ENCODE peak calls at places on chromosome 11, in seven cellular contexts. T is IMR-90, Z is Panc1, E is astrocyte of the cerebellum, R is thoracic aorta, X is left ventricle myocardium inferior, K is stomach. H is an unnamed sample.

GRCh38 chr11:39236916-39237315 is 2222.5 kb downstream of the LRRC4C start:
- DNase-seq in R (no peak), T (no peak), K (no peak), E (no peak), X (no peak), Z (no peak), H (no peak)

GRCh38 chr11:59542142-59542810 is 30.9 kb downstream of the OR4D9 start:
- DNase-seq in X (no peak), E (no peak), K (no peak), R (no peak), T (no peak), Z (no peak), H (no peak)

GRCh38 chr11:91421586-91421985 is 803.0 kb upstream of the FAT3 start:
- DNase-seq in X (no peak), Z (no peak), T (no peak), R (no peak), E (no peak), K (no peak), H (no peak)

GRCh38 chr11:77198440-77198849 is 70.4 kb downstream of the MYO7A start:
- DNase-seq in Z (no peak), K (no peak), R (no peak), E (no peak), X (no peak), T (peak), H (no peak)

GRCh38 chr11:60485987-60486386 is 6.6 kb upstream of the MS4A12 start:
- DNase-seq in T (no peak), R (no peak), Z (peak), K (peak), E (no peak), X (no peak), H (no peak)

GRCh38 chr11:41246399-41246745 is 213.1 kb downstream of the LRRC4C start:
- DNase-seq in K (no peak), Z (no peak), R (no peak), X (no peak), E (no peak), T (no peak), H (peak)

GRCh38 chr11:94199367-94200130 is 70.9 kb downstream of the PANX1 start:
- DNase-seq in T (peak), R (no peak), Z (no peak), X (no peak), K (no peak), E (no peak), H (no peak)

GRCh38 chr11:122786896-122787295 is 51.4 kb upstream of the CRTAM start:
- DNase-seq in X (no peak), T (no peak), Z (no peak), E (no peak), R (no peak), K (no peak), H (no peak)

GRCh38 chr11:74952752-74953151 is 3.7 kb downstream of the SPCS2 start:
- DNase-seq in X (no peak), R (no peak), T (no peak), Z (no peak), E (no peak), K (no peak), H (no peak)

GRCh38 chr11:62553839-62554361 is 7.3 kb upstream of the AHNAK start:
- DNase-seq in Z (peak), T (peak), R (no peak), K (no peak), E (no peak), X (no peak), H (no peak)

GRCh38 chr11:84914511-84914910 is 712.6 kb downstream of the DLG2 start:
- DNase-seq in R (no peak), X (no peak), T (no peak), E (no peak), K (no peak), Z (no peak), H (no peak)

GRCh38 chr11:72932132-72932570 is 117.9 kb downstream of the ATG16L2 start:
- DNase-seq in E (peak), T (peak), R (no peak), K (no peak), Z (no peak), X (no peak), H (no peak)

GRCh38 chr11:111733655-111734088 is 32.5 kb downstream of the PPP2R1B start:
- DNase-seq in R (no peak), K (no peak), E (no peak), Z (no peak), X (no peak), T (no peak), H (no peak)

GRCh38 chr11:118634435-118635236 is 27.2 kb downstream of the PHLDB1 start:
- DNase-seq in K (peak), T (peak), Z (no peak), E (peak), R (no peak), X (peak), H (peak)

GRCh38 chr11:2987881-2988280 is 4.2 kb downstream of the NAP1L4 start:
- DNase-seq in K (no peak), T (no peak), E (no peak), R (no peak), X (no peak), Z (no peak), H (no peak)

GRCh38 chr11:13963949-13964770 is 1.6 kb downstream of the SPON1 start:
- DNase-seq in R (no peak), X (peak), K (no peak), Z (no peak), T (no peak), E (no peak), H (peak)

GRCh38 chr11:13966486-13966885 is 4.0 kb downstream of the SPON1 start:
- DNase-seq in E (no peak), K (no peak), R (no peak), X (no peak), Z (no peak), T (no peak), H (no peak)

GRCh38 chr11:13963169-13963948 is 836 bp downstream of the SPON1 start:
- DNase-seq in R (no peak), Z (no peak), K (no peak), X (peak), T (peak), E (no peak), H (no peak)

GRCh38 chr11:13964771-13965074 is 2.2 kb downstream of the SPON1 start:
- DNase-seq in E (no peak), Z (no peak), T (no peak), R (no peak), X (no peak), K (no peak), H (no peak)

DNA sequence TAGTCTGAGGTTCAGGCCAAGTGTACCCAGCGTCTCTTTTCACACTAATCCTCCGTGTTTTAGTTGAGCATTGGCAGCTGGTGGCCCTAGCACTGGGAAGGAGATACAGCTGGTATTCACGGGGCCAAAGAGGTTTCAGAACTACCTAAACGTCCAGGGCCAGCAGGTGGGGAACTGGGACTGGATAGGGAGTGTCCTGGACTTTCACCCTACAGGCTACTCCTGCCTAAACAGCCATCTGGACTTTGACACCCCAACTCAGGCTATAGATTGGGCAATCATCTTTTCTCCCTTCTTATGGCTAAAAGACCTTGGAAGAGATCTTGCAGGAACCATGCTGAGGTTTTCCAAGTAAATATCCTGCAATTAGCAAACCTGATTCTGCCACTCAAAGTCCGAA is 2.8 kb downstream of the SPON1 start:
- DNase-seq in T (no peak), R (no peak), X (no peak), E (no peak), Z (no peak), K (peak), H (no peak)
- TF ChIP-seq CTCF in T (no peak), R (no peak), X (no peak), E (no peak), Z (no peak), K (no peak), H (no peak)

DNA sequence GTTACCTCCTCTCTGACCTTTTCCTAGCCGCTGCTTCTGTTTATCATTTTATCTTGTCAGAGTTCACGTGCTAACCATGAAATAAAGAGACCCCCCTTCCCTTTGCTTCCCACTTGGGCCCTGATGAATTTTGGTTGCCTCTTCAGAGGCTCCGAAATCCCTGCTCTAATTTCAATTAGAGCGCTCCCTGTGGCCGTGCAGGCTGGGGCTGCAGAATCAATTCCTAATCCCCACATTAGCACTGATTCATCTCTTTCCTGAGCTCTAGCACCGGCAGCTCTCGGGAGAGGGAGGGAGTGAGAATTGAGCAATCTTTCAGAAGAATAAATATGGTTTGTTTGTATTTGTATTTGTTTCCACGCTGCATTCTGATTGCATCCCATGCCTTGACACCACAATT is 76.9 kb downstream of the NTM start:
- DNase-seq in T (no peak), R (no peak), K (no peak), E (no peak), Z (no peak), X (no peak), H (no peak)
- TF ChIP-seq CTCF in T (no peak), R (no peak), K (no peak), E (no peak), Z (no peak), X (no peak), H (no peak)

DNA sequence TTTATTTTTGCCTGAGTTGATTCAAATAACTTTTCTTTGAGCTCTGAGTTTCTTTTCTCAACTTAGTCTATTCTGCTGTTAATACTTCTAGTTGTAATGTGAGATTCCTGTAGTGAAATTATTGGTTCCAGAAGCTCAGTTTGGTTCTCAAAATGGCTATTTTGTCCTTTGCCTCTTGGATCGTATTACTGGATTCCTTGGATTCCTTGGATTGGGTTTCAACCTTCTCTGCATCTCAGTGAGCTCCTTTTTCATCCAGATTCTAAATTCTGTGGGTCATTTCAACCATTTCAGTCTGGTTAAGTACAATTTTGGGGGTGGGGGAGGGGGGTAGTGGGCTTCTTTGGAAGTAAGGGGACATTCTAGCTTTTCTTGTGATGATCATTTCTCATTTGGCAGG is 341.1 kb upstream of the CNTN5 start:
- DNase-seq in E (no peak), K (no peak), X (no peak), R (no peak), T (no peak), Z (no peak), H (no peak)
- TF ChIP-seq CTCF in E (no peak), K (no peak), X (no peak), R (no peak), T (no peak), Z (no peak), H (no peak)

DNA sequence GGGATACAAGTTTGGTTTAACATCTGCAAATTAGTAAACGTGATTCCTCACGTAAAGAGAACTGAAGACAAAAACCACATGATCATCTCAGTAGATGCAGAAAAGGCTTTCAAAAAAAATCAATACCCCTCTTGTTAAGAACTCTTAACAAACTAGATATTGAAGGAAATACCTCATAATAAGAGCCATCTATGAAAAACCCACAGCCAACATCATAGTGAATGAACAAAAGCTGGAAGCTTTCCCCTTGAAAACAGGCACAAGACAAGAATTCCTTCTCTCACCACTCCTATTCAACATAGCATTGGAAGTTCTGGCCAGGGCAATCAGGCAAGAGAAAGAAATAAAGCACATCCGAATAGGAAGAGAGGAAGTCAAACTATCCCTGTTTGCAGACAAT is 160.5 kb downstream of the CSNK2A3 start:
- DNase-seq in K (no peak), T (no peak), Z (no peak), R (no peak), X (no peak), E (no peak), H (no peak)
- TF ChIP-seq CTCF in K (no peak), T (no peak), Z (no peak), R (no peak), X (no peak), E (no peak), H (no peak)

GRCh38 chr11:105456950-105457349 is 152.9 kb upstream of the GRIA4 start:
- DNase-seq in E (no peak), R (no peak), Z (no peak), X (no peak), K (no peak), T (no peak), H (no peak)
- TF ChIP-seq CTCF in E (no peak), R (no peak), Z (peak), X (no peak), K (no peak), T (no peak), H (no peak)

GRCh38 chr11:6603287-6604080 is at the start of the genes ILK and RRP8:
- DNase-seq in X (peak), E (peak), Z (no peak), R (peak), K (peak), T (peak), H (peak)
- TF ChIP-seq CTCF in X (peak), E (peak), Z (no peak), R (no peak), K (no peak), T (peak), H (no peak)

GRCh38 chr11:125869526-125869925 is 17.9 kb upstream of the HYLS1 start:
- DNase-seq in E (no peak), Z (no peak), T (no peak), R (no peak), X (no peak), K (no peak), H (no peak)

GRCh38 chr11:125874556-125875124 is 12.8 kb upstream of the HYLS1 start:
- DNase-seq in E (peak), K (peak), X (peak), T (peak), R (no peak), Z (peak), H (no peak)

GRCh38 chr11:125873881-125874555 is 13.4 kb upstream of the HYLS1 start:
- DNase-seq in X (no peak), K (no peak), T (no peak), E (no peak), Z (no peak), R (no peak), H (no peak)

GRCh38 chr11:125872138-125872491 is 15.4 kb upstream of the HYLS1 start:
- DNase-seq in Z (no peak), T (no peak), R (no peak), K (no peak), E (no peak), X (no peak), H (no peak)

DNA sequence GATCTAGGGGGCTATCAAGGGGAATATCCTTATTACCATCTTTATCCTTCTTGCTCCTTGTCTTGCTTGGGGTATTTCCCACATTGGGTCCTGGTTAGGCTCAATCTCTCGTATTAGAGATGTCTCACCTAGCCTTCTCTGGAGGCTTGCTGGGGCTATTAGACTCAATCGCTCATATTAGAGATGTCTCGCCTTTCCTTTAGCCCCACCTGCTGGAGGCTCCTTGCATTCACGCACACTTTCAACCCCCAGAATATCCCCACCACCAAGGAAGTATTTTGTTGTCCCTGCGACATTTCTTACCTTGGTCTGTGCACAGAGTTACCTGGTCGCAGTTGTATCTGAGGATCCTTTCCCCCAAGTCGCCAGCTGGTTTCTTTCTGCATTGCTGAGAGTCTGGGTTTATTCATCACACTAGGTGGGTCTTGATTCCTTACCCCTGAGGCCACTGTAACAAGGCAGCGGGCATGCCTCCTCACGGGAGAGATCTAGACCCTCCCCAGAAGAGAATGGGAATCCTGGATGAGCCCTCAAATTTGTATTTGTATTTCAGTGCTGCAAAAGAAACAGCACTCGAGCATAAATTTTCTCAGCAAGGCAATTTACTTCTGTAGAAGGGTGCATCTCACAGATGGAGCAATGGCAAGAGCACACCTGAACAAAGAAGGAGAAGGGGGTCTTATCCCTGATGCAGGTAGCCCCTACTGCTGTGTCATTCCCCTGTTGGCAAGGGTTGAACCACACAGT is 15.9 kb upstream of the HYLS1 start:
- DNase-seq in Z (no peak), R (no peak), X (no peak), K (peak), E (peak), T (peak), H (no peak)
- TF ChIP-seq CTCF in Z (peak), R (peak), X (peak), K (no peak), E (peak), T (peak), H (peak)